ENCODE peak calls at places on chromosomes 2 and 18, in five cellular contexts. O, D, U, W and S are unnamed samples.

GRCh38 chr18:69968073-69968472 is 20.4 kb upstream of the CD226 start:
- DNase-seq in W (no peak), D (no peak), O (no peak), U (no peak), S (no peak)

GRCh38 chr18:12048827-12049175 is 44.8 kb upstream of the ANKRD62 start:
- DNase-seq in U (peak), O (peak), W (no peak), D (no peak), S (no peak)

GRCh38 chr2:236207472-236207871 is 39.3 kb upstream of the GBX2 start:
- DNase-seq in O (no peak), W (no peak), U (no peak), D (no peak), S (no peak)

GRCh38 chr2:130737592-130737991 is 8.7 kb downstream of the GPR148 start:
- DNase-seq in D (no peak), O (no peak), W (no peak), U (no peak), S (no peak)

GRCh38 chr2:233433029-233433428 is 78.7 kb downstream of the DGKD start:
- DNase-seq in D (no peak), O (no peak), W (no peak), U (no peak), S (no peak)

GRCh38 chr2:177026253-177026652 is 186.3 kb upstream of the HNRNPA3 start:
- DNase-seq in D (no peak), U (no peak), O (no peak), W (no peak), S (no peak)

GRCh38 chr18:59026831-59027410 is 112.8 kb upstream of the SEC11C start:
- DNase-seq in D (no peak), W (no peak), U (no peak), O (no peak), S (no peak)

GRCh38 chr2:224518806-224519580 is 66.2 kb downstream of the CUL3 start:
- DNase-seq in D (no peak), U (peak), W (no peak), O (peak), S (no peak)

GRCh38 chr2:238761802-238762373 is 86.0 kb upstream of the TWIST2 start:
- DNase-seq in W (no peak), D (no peak), U (peak), O (peak), S (no peak)

GRCh38 chr2:239722760-239723448 is 302.2 kb downstream of the NDUFA10 start:
- DNase-seq in O (no peak), W (no peak), D (no peak), U (no peak), S (no peak)

GRCh38 chr2:45777996-45778719 is 126.7 kb downstream of the PRKCE start:
- DNase-seq in O (peak), D (peak), U (no peak), W (no peak), S (no peak)

GRCh38 chr2:233593201-233593600 is 24.2 kb upstream of the UGT1A8 start:
- DNase-seq in D (no peak), W (no peak), O (no peak), U (peak), S (no peak)

GRCh38 chr2:19850056-19850455 is 51.7 kb downstream of the TTC32 start:
- DNase-seq in D (no peak), O (peak), U (no peak), W (no peak), S (no peak)

GRCh38 chr2:108315408-108316193 is 26.9 kb downstream of the SULT1C2 start:
- DNase-seq in U (peak), W (no peak), O (peak), D (no peak), S (no peak)

GRCh38 chr2:45748239-45748638 is 96.8 kb downstream of the PRKCE start:
- DNase-seq in U (peak), O (no peak), W (no peak), D (no peak), S (peak)

GRCh38 chr18:32730068-32730467 is 42.8 kb downstream of the KLHL14 start:
- DNase-seq in O (no peak), D (no peak), W (no peak), U (no peak), S (no peak)

GRCh38 chr2:239181601-239182471 is 219.0 kb downstream of the HDAC4 start:
- DNase-seq in U (no peak), O (no peak), W (no peak), D (no peak), S (no peak)

GRCh38 chr2:183474912-183475695 is 350.9 kb downstream of the NUP35 start:
- DNase-seq in D (no peak), W (no peak), U (no peak), O (no peak), S (no peak)

GRCh38 chr2:43777306-43777926 is 3.6 kb downstream of the DYNC2LI1 start:
- DNase-seq in D (no peak), W (no peak), U (no peak), O (no peak), S (no peak)

GRCh38 chr2:31467426-31467825 is 52.9 kb upstream of the XDH start:
- DNase-seq in W (no peak), D (no peak), U (no peak), O (no peak), S (peak)

GRCh38 chr2:219059375-219059724 is 1.4 kb downstream of the IHH start:
- DNase-seq in O (no peak), D (no peak), W (no peak), U (no peak), S (no peak)

GRCh38 chr2:188196343-188197008 is 95.2 kb upstream of the GULP1 start:
- DNase-seq in D (no peak), W (no peak), O (no peak), U (peak), S (no peak)

GRCh38 chr2:38032946-38033345 is 43.0 kb downstream of the CYP1B1 start:
- DNase-seq in D (no peak), O (no peak), U (no peak), W (no peak), S (no peak)

GRCh38 chr2:150653351-150653750 is 165.9 kb upstream of the RND3 start:
- DNase-seq in D (no peak), U (no peak), W (no peak), O (no peak), S (no peak)

GRCh38 chr2:160175169-160176130 is 24.6 kb downstream of the ITGB6 start:
- DNase-seq in W (no peak), U (no peak), D (no peak), O (peak), S (no peak)

GRCh38 chr18:79216176-79216575 is 147.0 kb downstream of the ATP9B start:
- DNase-seq in U (no peak), O (no peak), D (no peak), W (no peak), S (no peak)

GRCh38 chr2:156115338-156115737 is 217.2 kb downstream of the NR4A2 start:
- DNase-seq in D (no peak), W (no peak), U (peak), O (peak), S (no peak)

GRCh38 chr2:60745761-60746160 is 10.3 kb upstream of the PAPOLG start:
- DNase-seq in U (no peak), O (no peak), D (peak), W (no peak), S (no peak)

GRCh38 chr2:30229596-30229995 is 1.7 kb upstream of the LBH start:
- DNase-seq in O (no peak), W (no peak), U (no peak), D (no peak), S (no peak)

GRCh38 chr2:40282428-40282827 is 169.5 kb downstream of the SLC8A1 start:
- DNase-seq in D (no peak), W (no peak), O (no peak), U (no peak), S (no peak)

GRCh38 chr2:100625731-100626130 is 62.9 kb downstream of the PDCL3 start:
- DNase-seq in W (no peak), D (no peak), O (no peak), U (no peak), S (no peak)

GRCh38 chr2:240775911-240776310 is 44.1 kb downstream of the KIF1A start:
- DNase-seq in D (no peak), W (peak), U (no peak), O (no peak), S (peak)

GRCh38 chr18:8503287-8503686 is 106.0 kb upstream of the RAB12 start:
- DNase-seq in W (no peak), D (no peak), U (no peak), O (no peak), S (no peak)

GRCh38 chr18:45856526-45856925 is 31.1 kb downstream of the SIGLEC15 start:
- DNase-seq in U (peak), W (no peak), O (no peak), D (no peak), S (no peak)

GRCh38 chr18:51668632-51669031 is 471.2 kb upstream of the MEX3C start:
- DNase-seq in D (no peak), O (no peak), U (no peak), W (no peak), S (no peak)

GRCh38 chr2:96608459-96609455 is 29.4 kb downstream of the KANSL3 start:
- DNase-seq in W (no peak), D (no peak), U (peak), O (no peak), S (no peak)

GRCh38 chr2:196318517-196319377 is 147.4 kb upstream of the STK17B start:
- DNase-seq in O (no peak), W (no peak), D (no peak), U (no peak), S (no peak)

GRCh38 chr2:196324212-196324611 is 152.8 kb upstream of the STK17B start:
- DNase-seq in O (no peak), W (no peak), D (no peak), U (peak), S (no peak)

GRCh38 chr2:196328088-196328680 is 156.8 kb upstream of the STK17B start:
- DNase-seq in D (no peak), U (no peak), O (no peak), W (no peak), S (no peak)

DNA sequence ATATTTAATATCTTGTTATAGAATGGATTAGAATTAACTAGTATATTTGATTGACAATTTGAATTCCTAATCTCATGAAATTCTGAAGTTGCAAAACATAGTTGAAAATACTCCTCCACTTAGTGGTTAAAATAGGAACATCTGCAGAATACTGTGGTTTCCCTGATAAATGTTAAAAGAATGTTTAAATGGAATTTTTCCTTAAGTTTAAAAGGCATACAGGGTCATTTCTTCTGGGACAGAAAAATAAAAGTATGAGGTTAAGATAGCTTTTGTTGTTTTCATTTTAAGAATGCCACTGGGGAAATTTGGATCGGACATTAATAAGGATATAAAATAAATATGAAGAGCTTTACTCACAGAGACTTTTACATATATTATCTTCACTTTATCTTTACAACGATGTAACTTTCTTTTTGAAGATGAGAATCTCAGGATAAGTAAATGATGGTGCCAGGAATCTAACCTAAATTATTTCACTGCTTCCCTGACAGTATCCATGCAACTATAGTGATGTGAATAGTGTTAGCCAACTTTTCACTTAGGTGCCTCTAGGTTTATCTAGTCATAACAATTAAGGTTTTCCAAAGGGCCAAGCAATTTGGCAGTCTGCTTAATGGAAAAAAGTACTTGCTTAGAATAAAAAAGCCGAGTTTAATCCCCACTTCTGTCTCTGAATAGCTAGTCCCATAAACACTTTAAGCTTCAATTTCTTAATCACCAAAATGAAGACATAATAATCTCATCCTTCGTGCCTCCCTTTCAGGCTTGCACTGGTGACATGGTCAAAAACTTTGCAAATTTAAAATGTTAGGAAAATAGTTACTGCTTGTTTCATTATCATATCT is 151.8 kb upstream of the STK17B start:
- DNase-seq in O (peak), U (peak), D (no peak), W (no peak), S (no peak)
- H3K27ac ChIP-seq in O (no peak), U (peak), D (no peak), W (no peak), S (no peak)

GRCh38 chr2:129437775-129438174 is 541.7 kb upstream of the RAB6C start:
- DNase-seq in O (no peak), W (no peak), D (no peak), U (no peak), S (no peak)
- H3K27ac ChIP-seq in O (no peak), W (no peak), D (no peak), U (no peak), S (no peak)

GRCh38 chr2:169136885-169137534 is 67.6 kb downstream of the DHRS9 start:
- DNase-seq in O (no peak), D (no peak), U (peak), W (no peak), S (no peak)
- H3K27ac ChIP-seq in O (no peak), D (no peak), U (no peak), W (no peak), S (no peak)

GRCh38 chr18:31498450-31499156 is 626 bp downstream of the DSG2 start:
- DNase-seq in U (peak), D (no peak), W (no peak), O (no peak), S (no peak)
- H3K27ac ChIP-seq in U (peak), D (peak), W (no peak), O (peak), S (no peak)

GRCh38 chr2:29011650-29012060 is 30.6 kb downstream of the TOGARAM2 start:
- DNase-seq in O (no peak), D (peak), U (peak), W (no peak), S (no peak)
- H3K27ac ChIP-seq in O (no peak), D (peak), U (no peak), W (no peak), S (peak)

DNA sequence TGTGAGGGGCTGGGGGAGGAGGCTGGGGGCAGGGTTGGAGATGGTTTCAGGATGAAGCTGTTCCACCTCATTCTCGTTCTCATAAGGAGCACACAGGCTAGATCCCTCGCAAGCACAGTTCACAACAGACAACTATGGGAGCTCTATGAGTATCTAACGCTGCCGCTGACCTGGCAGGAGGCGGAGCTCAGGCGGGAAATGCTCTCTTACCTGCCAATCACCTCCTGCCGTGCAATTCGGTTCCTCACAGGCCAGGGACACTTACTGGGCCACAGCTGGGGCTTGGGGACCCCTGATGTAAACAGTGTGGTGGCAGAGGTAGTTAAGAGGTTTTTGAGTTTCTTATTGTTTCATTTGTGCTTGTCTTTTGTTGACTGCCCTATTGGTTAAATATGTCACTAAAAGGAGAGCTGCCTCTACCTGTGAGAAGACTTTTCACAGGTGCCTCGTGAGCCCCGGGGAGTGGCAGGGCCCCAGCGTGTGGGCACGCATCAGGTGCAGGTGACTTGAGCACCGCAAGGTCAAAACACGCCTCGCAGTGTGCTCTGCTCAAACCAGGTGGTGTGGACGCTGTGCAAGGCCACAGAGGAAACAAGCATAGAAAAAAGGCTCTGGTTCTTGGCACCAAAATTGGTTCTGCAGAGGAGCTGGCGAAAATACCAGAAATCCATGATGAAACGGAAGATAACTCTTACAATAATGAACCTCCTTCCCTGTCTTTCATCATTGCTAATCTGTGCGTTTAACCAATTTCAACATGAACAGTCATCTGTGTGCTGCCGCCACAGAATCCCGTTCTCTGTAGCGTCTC is 10.2 kb downstream of the MLPH start:
- DNase-seq in D (no peak), W (no peak), O (no peak), U (no peak), S (no peak)
- H3K27ac ChIP-seq in D (no peak), W (no peak), O (peak), U (peak), S (no peak)

GRCh38 chr2:142933916-142934315 is 56.5 kb downstream of the KYNU start:
- DNase-seq in D (no peak), U (no peak), W (no peak), O (no peak), S (no peak)

GRCh38 chr2:142937347-142937746 is 59.9 kb downstream of the KYNU start:
- DNase-seq in D (no peak), W (no peak), U (no peak), O (no peak), S (no peak)

GRCh38 chr2:142935563-142936089 is 58.2 kb downstream of the KYNU start:
- DNase-seq in W (no peak), U (no peak), O (no peak), D (no peak), S (no peak)

GRCh38 chr2:142938240-142938639 is 60.8 kb downstream of the KYNU start:
- DNase-seq in D (no peak), W (no peak), O (no peak), U (no peak), S (no peak)

GRCh38 chr2:142936629-142937028 is 59.2 kb downstream of the KYNU start:
- DNase-seq in D (no peak), O (no peak), W (no peak), U (no peak), S (no peak)
- H3K27ac ChIP-seq in D (no peak), O (no peak), W (no peak), U (no peak), S (no peak)

GRCh38 chr2:55796121-55796520 is 102.5 kb upstream of the PNPT1 start:
- DNase-seq in U (no peak), O (no peak), D (no peak), W (no peak), S (no peak)
- H3K27ac ChIP-seq in U (no peak), O (no peak), D (no peak), W (no peak), S (no peak)

DNA sequence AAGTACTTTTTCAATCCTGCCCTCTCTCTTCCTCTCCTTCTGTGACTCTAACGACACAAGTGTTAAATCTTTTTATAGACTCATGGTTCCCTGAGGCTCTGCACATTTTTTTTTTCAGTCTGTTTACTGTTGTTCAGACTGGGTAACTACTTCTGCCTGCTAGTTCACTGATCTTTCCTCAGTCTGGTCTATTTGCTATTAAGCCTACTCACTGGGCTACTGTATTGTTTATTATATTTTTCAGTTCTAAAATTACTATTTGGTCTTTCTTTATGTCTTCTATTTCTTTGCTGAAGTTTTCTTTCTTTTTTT is 21.3 kb downstream of the PPP3R1 start:
- DNase-seq in U (no peak), W (no peak), D (no peak), O (no peak), S (no peak)
- H3K27ac ChIP-seq in U (peak), W (no peak), D (no peak), O (no peak), S (no peak)

GRCh38 chr18:13267517-13267916 is 49.0 kb downstream of the LDLRAD4 start:
- DNase-seq in W (no peak), O (peak), U (no peak), D (no peak), S (no peak)
- H3K27ac ChIP-seq in W (no peak), O (no peak), U (no peak), D (no peak), S (no peak)